ENCODE peak calls at places on chromosomes 13 and 19, in ten cellular contexts. M is IMR-90; L is HCEC 1CT; B is colonic mucosa; W is aorta; O is stomach; X is NCI-H460; Y is activated T-cell treated with anti-CD3 and anti-CD28 coated beads, Interleukin-2, amount 50 U/mL, for 48 hours; S is dermis microvascular lymphatic vessel endothelial cell; P is stimulated activated CD4-positive, alpha-beta T cell treated with anti-CD3 and anti-CD28 coated beads, Interleukin-1b, Interleukin-23, amount 100 ng/mL, for 24 hours. A is an unnamed sample.

GRCh38 chr19:55048446-55048845 is 10.4 kb upstream of the GP6 start:
- DNase-seq in W (no peak), S (no peak), M (no peak), O (no peak), Y (no peak), P (no peak), L (no peak), X (no peak), B (no peak), A (no peak)

GRCh38 chr13:76885203-76886004 is 801 bp downstream of the KCTD12 start:
- DNase-seq in M (peak), O (peak), S (peak), W (peak), Y (peak), P (peak), X (peak), L (peak), B (peak), A (peak)

GRCh38 chr19:35784401-35785086 is 9.2 kb downstream of the ARHGAP33 start:
- DNase-seq in X (no peak), P (no peak), W (no peak), O (no peak), L (no peak), M (no peak), B (no peak), S (no peak), Y (no peak), A (no peak)

GRCh38 chr13:74554581-74555290 is 420.5 kb upstream of the KLF12 start:
- DNase-seq in X (no peak), B (no peak), M (no peak), W (no peak), Y (no peak), L (no peak), S (no peak), P (no peak), O (no peak), A (no peak)

GRCh38 chr19:343451-343931 is 1.1 kb downstream of the MIER2 start:
- DNase-seq in M (no peak), W (peak), O (no peak), P (no peak), L (no peak), X (no peak), Y (no peak), B (no peak), S (no peak), A (peak)

GRCh38 chr13:35514801-35515502 is 38.5 kb upstream of the MAB21L1 start:
- DNase-seq in L (no peak), Y (no peak), O (no peak), B (no peak), W (no peak), M (no peak), S (no peak), X (no peak), P (no peak), A (no peak)

GRCh38 chr19:16619456-16619855 is 8.5 kb downstream of the MED26 start:
- DNase-seq in S (no peak), X (no peak), B (no peak), M (no peak), P (no peak), Y (no peak), W (no peak), O (no peak), L (no peak), A (no peak)

GRCh38 chr13:109735567-109735966 is 50.8 kb downstream of the IRS2 start:
- DNase-seq in O (no peak), L (no peak), W (no peak), X (no peak), Y (no peak), M (no peak), S (no peak), P (no peak), B (no peak), A (no peak)

GRCh38 chr19:6048348-6048747 is 62.0 kb downstream of the RFX2 start:
- DNase-seq in L (no peak), Y (no peak), S (no peak), P (no peak), O (no peak), W (no peak), X (no peak), M (no peak), B (no peak), A (no peak)

GRCh38 chr13:56861472-56861871 is 279.2 kb upstream of the PRR20A start:
- DNase-seq in W (no peak), Y (no peak), X (no peak), O (no peak), B (no peak), P (no peak), S (no peak), M (no peak), L (no peak), A (peak)

GRCh38 chr19:18152444-18152816 is 533 bp upstream of the PIK3R2 start:
- DNase-seq in W (peak), P (peak), L (peak), Y (peak), B (peak), M (peak), O (peak), X (peak), S (peak), A (peak)

GRCh38 chr13:104782741-104783140 is 1716.5 kb upstream of the SLC10A2 start:
- DNase-seq in Y (no peak), M (no peak), O (no peak), L (no peak), P (no peak), B (no peak), W (no peak), X (no peak), S (no peak), A (no peak)

GRCh38 chr13:95858286-95859075 is 181.5 kb downstream of the DNAJC3 start:
- DNase-seq in B (no peak), L (peak), Y (no peak), O (no peak), S (peak), W (no peak), P (no peak), X (no peak), M (peak), A (peak)

GRCh38 chr13:44764334-44764733 is 188.2 kb upstream of the TSC22D1 start:
- DNase-seq in O (peak), Y (no peak), P (no peak), W (no peak), L (no peak), S (no peak), B (peak), X (no peak), M (no peak), A (no peak)

GRCh38 chr19:7535035-7535992 is at the start of gene PNPLA6:
- DNase-seq in W (peak), Y (peak), L (peak), M (peak), P (peak), X (peak), O (peak), B (peak), S (peak), A (peak)

GRCh38 chr13:21458457-21458815 is 667 bp downstream of the ZDHHC20 start:
- DNase-seq in Y (peak), S (no peak), W (no peak), P (no peak), M (no peak), O (peak), L (no peak), B (peak), X (no peak), A (peak)

GRCh38 chr19:5332501-5332900 is 8.1 kb downstream of the PTPRS start:
- DNase-seq in O (no peak), X (no peak), M (no peak), P (no peak), Y (no peak), B (no peak), W (no peak), L (no peak), S (no peak), A (no peak)

GRCh38 chr13:110775576-110775975 is 62.1 kb downstream of the ING1 start:
- DNase-seq in S (no peak), Y (no peak), O (no peak), W (no peak), M (no peak), P (no peak), L (no peak), B (no peak), X (no peak), A (no peak)

GRCh38 chr19:18606281-18607221 is at the start of gene CRLF1:
- DNase-seq in P (no peak), L (no peak), B (no peak), W (no peak), X (no peak), Y (no peak), S (no peak), M (no peak), O (no peak), A (no peak)

GRCh38 chr19:41225238-41226052 is 6.4 kb downstream of the AXL start:
- DNase-seq in O (peak), L (peak), X (peak), P (peak), B (peak), Y (no peak), M (peak), W (peak), S (peak), A (peak)

GRCh38 chr19:48638831-48639381 is 1.7 kb upstream of the DBP start:
- DNase-seq in Y (peak), X (no peak), S (no peak), O (no peak), P (no peak), W (no peak), B (peak), L (no peak), M (no peak), A (no peak)

GRCh38 chr19:17086811-17087210 is 11.2 kb downstream of the MYO9B start:
- DNase-seq in W (no peak), B (no peak), M (peak), Y (no peak), P (no peak), O (no peak), L (no peak), S (no peak), X (no peak), A (no peak)

GRCh38 chr19:12723643-12724426 is at the start of gene TNPO2:
- DNase-seq in B (peak), P (peak), M (peak), S (peak), Y (peak), W (no peak), L (peak), O (peak), X (peak), A (peak)

GRCh38 chr13:43785681-43786471 is 896 bp downstream of the ENOX1 start:
- DNase-seq in Y (peak), M (peak), L (peak), P (no peak), O (peak), X (peak), B (peak), W (peak), S (peak), A (peak)

GRCh38 chr13:24243311-24243710 is 66.1 kb upstream of the C1QTNF9 start:
- DNase-seq in X (no peak), S (no peak), Y (no peak), O (no peak), M (no peak), P (no peak), L (no peak), W (no peak), B (no peak), A (no peak)

GRCh38 chr13:46288570-46289259 is 77.0 kb downstream of the LRRC63 start:
- DNase-seq in O (no peak), M (peak), X (peak), P (no peak), L (peak), S (peak), B (no peak), Y (no peak), W (no peak), A (peak)

GRCh38 chr13:61466280-61466679 is 50.6 kb upstream of the PCDH20 start:
- DNase-seq in S (no peak), X (no peak), Y (no peak), B (no peak), O (no peak), W (no peak), M (no peak), P (no peak), L (no peak), A (no peak)

GRCh38 chr13:110262944-110263343 is 44.0 kb downstream of the COL4A1 start:
- DNase-seq in L (no peak), O (no peak), S (no peak), M (no peak), Y (no peak), B (no peak), W (no peak), X (no peak), P (no peak), A (no peak)

GRCh38 chr13:111005808-111006494 is 91.1 kb upstream of the ANKRD10 start:
- DNase-seq in L (no peak), O (peak), X (no peak), P (no peak), B (no peak), M (peak), Y (no peak), W (peak), S (peak), A (peak)

GRCh38 chr19:42850981-42851717 is 28.4 kb downstream of the PSG1 start:
- DNase-seq in Y (no peak), M (peak), W (peak), P (no peak), S (peak), X (no peak), O (no peak), B (no peak), L (peak), A (no peak)

GRCh38 chr13:98994896-98995295 is 17.0 kb upstream of the DOCK9 start:
- DNase-seq in X (no peak), P (no peak), B (no peak), S (peak), O (no peak), M (no peak), W (no peak), L (no peak), Y (no peak), A (no peak)

GRCh38 chr13:113853518-113854237 is 10.2 kb downstream of the GAS6 start:
- DNase-seq in L (no peak), O (no peak), S (no peak), X (no peak), W (no peak), P (no peak), B (peak), Y (no peak), M (peak), A (peak)

GRCh38 chr13:112442483-112443090 is 66.4 kb downstream of the SPACA7 start:
- DNase-seq in L (no peak), Y (peak), S (no peak), W (no peak), X (no peak), P (no peak), B (peak), O (no peak), M (peak), A (no peak)

GRCh38 chr13:44815507-44816074 is 173.7 kb downstream of the NUFIP1 start:
- DNase-seq in L (peak), M (peak), W (peak), B (peak), S (no peak), O (no peak), Y (peak), P (peak), X (peak), A (peak)

GRCh38 chr13:26919311-26919710 is 158.7 kb upstream of the GPR12 start:
- DNase-seq in L (no peak), O (no peak), W (no peak), S (no peak), B (no peak), Y (no peak), P (no peak), X (no peak), M (no peak), A (no peak)

GRCh38 chr19:373391-374182 is 29.0 kb upstream of the MIER2 start:
- DNase-seq in Y (no peak), W (peak), B (no peak), L (no peak), M (no peak), O (no peak), X (no peak), P (no peak), S (no peak), A (no peak)